ENCODE peak calls at places on chromosomes 3 and 15, in five cellular contexts. One of them, this sample, is unnamed.

GRCh38 chr15:50162988-50163718 is 18.8 kb upstream of the SLC27A2 start:
- DNase-seq in neuronal stem cell: no peak
- DNase-seq in H9: no peak
- DNase-seq in IMR-90: no peak
- DNase-seq in mesenchymal stem cell: no peak
- DNase-seq in this sample: no peak

GRCh38 chr15:51768018-51768417 is 16.6 kb downstream of the TMOD2 start:
- DNase-seq in neuronal stem cell: no peak
- DNase-seq in H9: no peak
- DNase-seq in IMR-90: no peak
- DNase-seq in mesenchymal stem cell: no peak
- DNase-seq in this sample: no peak

GRCh38 chr15:58309993-58310928 is 121.5 kb upstream of the LIPC start:
- DNase-seq in neuronal stem cell: no peak
- DNase-seq in H9: no peak
- DNase-seq in IMR-90: no peak
- DNase-seq in mesenchymal stem cell: no peak
- DNase-seq in this sample: no peak

GRCh38 chr3:180870008-180870733 is 42.3 kb upstream of the FXR1 start:
- DNase-seq in neuronal stem cell: peak
- DNase-seq in H9: peak
- DNase-seq in IMR-90: no peak
- DNase-seq in mesenchymal stem cell: peak
- DNase-seq in this sample: peak

GRCh38 chr15:89999676-90000174 is 1.4 kb upstream of the ZNF710 start:
- DNase-seq in neuronal stem cell: peak
- DNase-seq in H9: peak
- DNase-seq in IMR-90: peak
- DNase-seq in mesenchymal stem cell: peak
- DNase-seq in this sample: peak

GRCh38 chr3:144053121-144053520 is 81.5 kb downstream of the DIPK2A start:
- DNase-seq in neuronal stem cell: no peak
- DNase-seq in H9: no peak
- DNase-seq in IMR-90: peak
- DNase-seq in mesenchymal stem cell: no peak
- DNase-seq in this sample: no peak

GRCh38 chr3:71450985-71451560 is 132.5 kb downstream of the FOXP1 start:
- DNase-seq in neuronal stem cell: no peak
- DNase-seq in H9: no peak
- DNase-seq in IMR-90: peak
- DNase-seq in mesenchymal stem cell: no peak
- DNase-seq in this sample: no peak

GRCh38 chr15:51924146-51925068 is 47.2 kb downstream of the LEO1 start:
- DNase-seq in neuronal stem cell: peak
- DNase-seq in H9: peak
- DNase-seq in IMR-90: no peak
- DNase-seq in mesenchymal stem cell: no peak
- DNase-seq in this sample: peak

GRCh38 chr15:25863067-25863967 is at the start of gene ATP10A:
- DNase-seq in neuronal stem cell: peak
- DNase-seq in H9: peak
- DNase-seq in IMR-90: peak
- DNase-seq in mesenchymal stem cell: peak
- DNase-seq in this sample: peak

GRCh38 chr3:126155819-126156218 is 24.6 kb downstream of the ALDH1L1 start:
- DNase-seq in neuronal stem cell: no peak
- DNase-seq in H9: no peak
- DNase-seq in IMR-90: no peak
- DNase-seq in mesenchymal stem cell: no peak
- DNase-seq in this sample: no peak

GRCh38 chr3:33440328-33440577 is at the start of gene UBP1:
- DNase-seq in neuronal stem cell: no peak
- DNase-seq in H9: no peak
- DNase-seq in IMR-90: no peak
- DNase-seq in mesenchymal stem cell: no peak
- DNase-seq in this sample: no peak

GRCh38 chr15:60511351-60512157 is 32.6 kb upstream of the ICE2 start:
- DNase-seq in neuronal stem cell: no peak
- DNase-seq in H9: no peak
- DNase-seq in IMR-90: peak
- DNase-seq in mesenchymal stem cell: no peak
- DNase-seq in this sample: no peak

GRCh38 chr15:26665950-26666921 is 106.6 kb downstream of the GABRB3 start:
- DNase-seq in neuronal stem cell: no peak
- DNase-seq in H9: peak
- DNase-seq in IMR-90: no peak
- DNase-seq in mesenchymal stem cell: no peak
- DNase-seq in this sample: peak

GRCh38 chr3:191246628-191247027 is 47.6 kb downstream of the OSTN start:
- DNase-seq in neuronal stem cell: no peak
- DNase-seq in H9: no peak
- DNase-seq in IMR-90: peak
- DNase-seq in mesenchymal stem cell: peak
- DNase-seq in this sample: peak

GRCh38 chr3:18740631-18741583 is 315.8 kb upstream of the SATB1 start:
- DNase-seq in neuronal stem cell: no peak
- DNase-seq in H9: no peak
- DNase-seq in IMR-90: no peak
- DNase-seq in mesenchymal stem cell: no peak
- DNase-seq in this sample: no peak

GRCh38 chr3:186821429-186822367 is 15.4 kb upstream of the RFC4 start:
- DNase-seq in neuronal stem cell: no peak
- DNase-seq in H9: no peak
- DNase-seq in IMR-90: peak
- DNase-seq in mesenchymal stem cell: peak
- DNase-seq in this sample: peak

GRCh38 chr3:127459891-127460290 is 130.6 kb downstream of the TPRA1 start:
- DNase-seq in neuronal stem cell: no peak
- DNase-seq in H9: no peak
- DNase-seq in IMR-90: no peak
- DNase-seq in mesenchymal stem cell: no peak
- DNase-seq in this sample: no peak

GRCh38 chr3:171242951-171243350 is 216.4 kb upstream of the SLC2A2 start:
- DNase-seq in neuronal stem cell: no peak
- DNase-seq in H9: no peak
- DNase-seq in IMR-90: no peak
- DNase-seq in mesenchymal stem cell: no peak
- DNase-seq in this sample: no peak

GRCh38 chr15:94174399-94174802 is 57.0 kb upstream of the MCTP2 start:
- DNase-seq in neuronal stem cell: no peak
- DNase-seq in H9: no peak
- DNase-seq in IMR-90: peak
- DNase-seq in mesenchymal stem cell: peak
- DNase-seq in this sample: no peak

GRCh38 chr3:127763816-127764215 is 58.5 kb downstream of the MGLL start:
- DNase-seq in neuronal stem cell: no peak
- DNase-seq in H9: no peak
- DNase-seq in IMR-90: no peak
- DNase-seq in mesenchymal stem cell: no peak
- DNase-seq in this sample: no peak

GRCh38 chr3:151962891-151963290 is 89.4 kb downstream of the SUCNR1 start:
- DNase-seq in neuronal stem cell: no peak
- DNase-seq in H9: no peak
- DNase-seq in IMR-90: no peak
- DNase-seq in mesenchymal stem cell: no peak
- DNase-seq in this sample: no peak

GRCh38 chr15:60362318-60363023 is 35.3 kb downstream of the ANXA2 start:
- DNase-seq in neuronal stem cell: no peak
- DNase-seq in H9: no peak
- DNase-seq in IMR-90: peak
- DNase-seq in mesenchymal stem cell: peak
- DNase-seq in this sample: no peak

GRCh38 chr3:186070123-186070522 is 38.8 kb downstream of the ETV5 start:
- DNase-seq in neuronal stem cell: no peak
- DNase-seq in H9: no peak
- DNase-seq in IMR-90: no peak
- DNase-seq in mesenchymal stem cell: no peak
- DNase-seq in this sample: no peak

GRCh38 chr15:70432924-70433500 is 330.3 kb downstream of the UACA start:
- DNase-seq in neuronal stem cell: peak
- DNase-seq in H9: no peak
- DNase-seq in IMR-90: no peak
- DNase-seq in mesenchymal stem cell: no peak
- DNase-seq in this sample: no peak

GRCh38 chr3:50994537-50994936 is 319.8 kb downstream of the DOCK3 start:
- DNase-seq in neuronal stem cell: no peak
- DNase-seq in H9: no peak
- DNase-seq in IMR-90: no peak
- DNase-seq in mesenchymal stem cell: no peak
- DNase-seq in this sample: no peak

GRCh38 chr3:50995085-50995824 is 320.5 kb downstream of the DOCK3 start:
- DNase-seq in neuronal stem cell: no peak
- DNase-seq in H9: no peak
- DNase-seq in IMR-90: no peak
- DNase-seq in mesenchymal stem cell: no peak
- DNase-seq in this sample: no peak
- H2AK5ac ChIP-seq in neuronal stem cell: no peak
- H2AK5ac ChIP-seq in H9: no peak
- H2AK5ac ChIP-seq in IMR-90: no peak
- H2AK5ac ChIP-seq in mesenchymal stem cell: no peak
- H2AK5ac ChIP-seq in this sample: no peak

GRCh38 chr3:37586280-37586679 is 275.4 kb upstream of the CTDSPL start:
- DNase-seq in neuronal stem cell: no peak
- DNase-seq in H9: no peak
- DNase-seq in IMR-90: no peak
- DNase-seq in mesenchymal stem cell: no peak
- DNase-seq in this sample: no peak
- H3K27ac ChIP-seq in neuronal stem cell: no peak
- H3K27ac ChIP-seq in H9: no peak
- H3K27ac ChIP-seq in IMR-90: no peak
- H3K27ac ChIP-seq in mesenchymal stem cell: no peak
- H3K27ac ChIP-seq in this sample: no peak

GRCh38 chr15:41799488-41799805 is 25.2 kb downstream of the MAPKBP1 start:
- DNase-seq in neuronal stem cell: no peak
- DNase-seq in H9: no peak
- DNase-seq in IMR-90: no peak
- DNase-seq in mesenchymal stem cell: no peak
- DNase-seq in this sample: no peak
- H2BK120ac ChIP-seq in neuronal stem cell: no peak
- H2BK120ac ChIP-seq in H9: no peak
- H2BK120ac ChIP-seq in IMR-90: no peak
- H2BK120ac ChIP-seq in mesenchymal stem cell: no peak
- H2BK120ac ChIP-seq in this sample: no peak

GRCh38 chr15:48498828-48499227 is 146.7 kb downstream of the FBN1 start:
- DNase-seq in neuronal stem cell: no peak
- DNase-seq in H9: no peak
- DNase-seq in IMR-90: no peak
- DNase-seq in mesenchymal stem cell: no peak
- DNase-seq in this sample: no peak
- H2AK5ac ChIP-seq in neuronal stem cell: no peak
- H2AK5ac ChIP-seq in H9: no peak
- H2AK5ac ChIP-seq in IMR-90: no peak
- H2AK5ac ChIP-seq in mesenchymal stem cell: no peak
- H2AK5ac ChIP-seq in this sample: no peak

DNA sequence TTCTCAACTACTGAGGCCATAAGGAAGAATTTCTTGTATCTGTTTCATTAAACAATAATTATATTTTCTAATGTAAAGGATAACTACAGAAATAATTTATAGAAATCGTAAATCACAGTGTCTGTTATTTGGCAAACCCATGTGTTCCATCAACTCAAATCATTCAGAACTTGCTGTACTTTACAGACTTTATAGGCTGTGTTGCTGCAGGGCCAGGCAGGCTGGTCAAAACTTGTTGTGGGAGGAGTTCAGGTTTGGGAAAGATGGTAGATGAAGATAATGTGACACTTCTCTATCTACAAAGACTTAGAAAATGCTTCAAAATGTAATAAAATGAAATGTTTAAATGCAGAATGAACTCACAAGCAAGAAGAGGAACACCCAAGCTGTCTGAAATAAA is 183.4 kb downstream of the SEMA6D start:
- DNase-seq in neuronal stem cell: no peak
- DNase-seq in H9: no peak
- DNase-seq in IMR-90: no peak
- DNase-seq in mesenchymal stem cell: no peak
- DNase-seq in this sample: no peak
- H3K27ac ChIP-seq in neuronal stem cell: no peak
- H3K27ac ChIP-seq in H9: no peak
- H3K27ac ChIP-seq in IMR-90: no peak
- H3K27ac ChIP-seq in mesenchymal stem cell: no peak
- H3K27ac ChIP-seq in this sample: no peak

GRCh38 chr3:42581400-42581708 is 413 bp downstream of the SEC22C start:
- DNase-seq in neuronal stem cell: no peak
- DNase-seq in H9: no peak
- DNase-seq in IMR-90: no peak
- DNase-seq in mesenchymal stem cell: no peak
- DNase-seq in this sample: no peak
- H2BK120ac ChIP-seq in neuronal stem cell: peak
- H2BK120ac ChIP-seq in H9: no peak
- H2BK120ac ChIP-seq in IMR-90: no peak
- H2BK120ac ChIP-seq in mesenchymal stem cell: peak
- H2BK120ac ChIP-seq in this sample: no peak

DNA sequence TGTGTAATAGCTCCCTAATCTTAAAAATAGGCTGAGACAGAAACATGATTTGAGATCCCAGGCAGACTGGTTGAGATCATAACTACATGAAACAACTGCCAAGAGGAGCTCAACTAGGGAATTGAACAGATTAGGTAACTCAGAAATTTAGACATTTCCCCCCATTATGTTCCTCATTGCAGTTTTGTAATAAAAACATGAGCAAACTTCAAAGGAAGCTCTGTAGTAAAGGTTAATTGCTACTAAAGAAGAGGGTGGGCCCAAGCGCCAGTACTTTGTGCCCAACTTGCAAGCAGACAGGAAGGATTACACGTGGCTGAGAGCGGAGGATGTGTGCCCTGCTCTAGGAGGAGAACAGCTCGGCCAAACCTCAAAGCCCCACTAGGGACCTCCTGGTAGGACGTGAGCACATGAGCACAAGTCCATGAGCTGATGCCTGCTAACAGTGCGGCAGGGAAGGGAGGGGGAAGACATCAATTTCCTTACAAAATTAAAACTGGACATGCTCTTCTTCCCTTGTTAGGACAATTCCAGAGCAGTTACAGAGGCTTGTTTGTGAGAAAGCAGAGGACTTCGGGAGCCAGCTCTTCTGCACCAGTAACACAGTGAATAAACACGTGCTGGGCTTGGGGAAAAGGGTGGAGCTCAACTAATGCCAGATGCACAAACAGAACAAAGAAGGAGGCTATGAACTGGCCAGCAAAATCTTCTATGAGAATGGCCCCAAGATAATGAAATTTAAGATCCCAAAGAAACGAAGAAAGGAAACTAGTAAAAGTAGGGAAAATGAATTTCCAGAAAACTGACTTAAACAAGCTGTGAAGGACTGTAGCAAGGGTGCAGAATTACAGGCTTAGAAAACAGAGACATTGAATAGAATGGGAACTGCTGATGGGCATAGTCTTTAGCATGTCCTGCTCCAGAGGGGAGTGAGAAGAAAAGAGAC is 275.5 kb downstream of the MECOM start:
- DNase-seq in neuronal stem cell: no peak
- DNase-seq in H9: peak
- DNase-seq in IMR-90: no peak
- DNase-seq in mesenchymal stem cell: no peak
- DNase-seq in this sample: peak
- H2AK5ac ChIP-seq in neuronal stem cell: no peak
- H2AK5ac ChIP-seq in H9: no peak
- H2AK5ac ChIP-seq in IMR-90: no peak
- H2AK5ac ChIP-seq in mesenchymal stem cell: no peak
- H2AK5ac ChIP-seq in this sample: no peak

This sample was measured in mesendoderm.